ENCODE peak calls at places on chromosomes 7 and 10, in four cellular contexts. One of them, this sample, is unnamed.

GRCh38 chr7:50473531-50473930 is 23.4 kb upstream of the FIGNL1 start:
- DNase-seq in NCI-H460: no peak
- DNase-seq in BE2C: no peak
- DNase-seq in ELR: no peak
- DNase-seq in this sample: peak; percentile 26

GRCh38 chr10:113895018-113895417 is 40.6 kb downstream of the NHLRC2 start:
- DNase-seq in NCI-H460: no peak
- DNase-seq in BE2C: no peak
- DNase-seq in ELR: peak; percentile 84
- DNase-seq in this sample: no peak

GRCh38 chr7:150685219-150686029 is at the start of gene GIMAP2:
- DNase-seq in NCI-H460: peak; percentile 38
- DNase-seq in BE2C: no peak
- DNase-seq in ELR: peak; percentile 35
- DNase-seq in this sample: no peak

GRCh38 chr7:12031186-12031585 is 179.9 kb upstream of the TMEM106B start:
- DNase-seq in NCI-H460: no peak
- DNase-seq in BE2C: no peak
- DNase-seq in ELR: no peak
- DNase-seq in this sample: no peak

GRCh38 chr10:97792058-97792721 is 20.4 kb upstream of the SFRP5 start:
- DNase-seq in NCI-H460: peak; percentile 66
- DNase-seq in BE2C: peak; percentile 70
- DNase-seq in ELR: peak; percentile 65
- DNase-seq in this sample: peak; percentile 66

GRCh38 chr10:29417324-29417723 is 128.5 kb downstream of the LYZL1 start:
- DNase-seq in NCI-H460: no peak
- DNase-seq in BE2C: no peak
- DNase-seq in ELR: no peak
- DNase-seq in this sample: no peak

GRCh38 chr7:134613623-134614347 is 32.9 kb upstream of the BPGM start:
- DNase-seq in NCI-H460: peak; percentile 38
- DNase-seq in BE2C: no peak
- DNase-seq in ELR: peak; percentile 93
- DNase-seq in this sample: no peak

GRCh38 chr7:157211710-157212109 is 73.0 kb downstream of the UBE3C start:
- DNase-seq in NCI-H460: no peak
- DNase-seq in BE2C: no peak
- DNase-seq in ELR: peak; percentile 47
- DNase-seq in this sample: no peak

GRCh38 chr10:62577666-62578291 is 203.6 kb downstream of the ZNF365 start:
- DNase-seq in NCI-H460: no peak
- DNase-seq in BE2C: no peak
- DNase-seq in ELR: peak; percentile 71
- DNase-seq in this sample: no peak

GRCh38 chr10:104333728-104334373 is 4.4 kb downstream of the ITPRIP start:
- DNase-seq in NCI-H460: no peak
- DNase-seq in BE2C: no peak
- DNase-seq in ELR: no peak
- DNase-seq in this sample: no peak

GRCh38 chr10:33365871-33366411 is 31.5 kb upstream of the NRP1 start:
- DNase-seq in NCI-H460: peak; percentile 61
- DNase-seq in BE2C: no peak
- DNase-seq in ELR: peak; percentile 99
- DNase-seq in this sample: no peak

GRCh38 chr7:98879198-98879988 is 1.1 kb downstream of the TRRAP start:
- DNase-seq in NCI-H460: no peak
- DNase-seq in BE2C: no peak
- DNase-seq in ELR: peak; percentile 43
- DNase-seq in this sample: no peak

GRCh38 chr7:151541709-151542499 is 22.2 kb upstream of the RHEB start:
- DNase-seq in NCI-H460: no peak
- DNase-seq in BE2C: no peak
- DNase-seq in ELR: no peak
- DNase-seq in this sample: no peak

GRCh38 chr10:130801276-130801675 is 510.2 kb downstream of the TCERG1L start:
- DNase-seq in NCI-H460: no peak
- DNase-seq in BE2C: no peak
- DNase-seq in ELR: no peak
- DNase-seq in this sample: no peak

GRCh38 chr10:59319854-59320253 is 42.5 kb downstream of the FAM13C start:
- DNase-seq in NCI-H460: no peak
- DNase-seq in BE2C: no peak
- DNase-seq in ELR: no peak
- DNase-seq in this sample: no peak

GRCh38 chr10:127845756-127846155 is 47.0 kb downstream of the CLRN3 start:
- DNase-seq in NCI-H460: no peak
- DNase-seq in BE2C: no peak
- DNase-seq in ELR: no peak
- DNase-seq in this sample: no peak

GRCh38 chr10:27741173-27742091 is 4.2 kb downstream of the MKX start:
- DNase-seq in NCI-H460: no peak
- DNase-seq in BE2C: no peak
- DNase-seq in ELR: no peak
- DNase-seq in this sample: no peak

GRCh38 chr10:63825111-63825510 is 303.9 kb downstream of the REEP3 start:
- DNase-seq in NCI-H460: no peak
- DNase-seq in BE2C: no peak
- DNase-seq in ELR: no peak
- DNase-seq in this sample: no peak

GRCh38 chr10:128125416-128125943 is 743 bp downstream of the MKI67 start:
- DNase-seq in NCI-H460: no peak
- DNase-seq in BE2C: no peak
- DNase-seq in ELR: peak; percentile 36
- DNase-seq in this sample: no peak

GRCh38 chr10:120945801-120946302 is 94.7 kb downstream of the WDR11 start:
- DNase-seq in NCI-H460: no peak
- DNase-seq in BE2C: no peak
- DNase-seq in ELR: no peak
- DNase-seq in this sample: no peak

This sample was measured in lung.